ENCODE peak calls at places on chromosomes 12 and 14, in nine cellular contexts. One of them, this sample, is unnamed.

GRCh38 chr12:49478949-49479664 is 59.7 kb upstream of the KCNH3 start:
- DNase-seq in NB4: no peak
- DNase-seq in body of pancreas: no peak
- DNase-seq in SK-N-SH: no peak
- DNase-seq in endothelial cell: no peak
- DNase-seq in lung: no peak
- DNase-seq in mammary epithelial cell: no peak
- DNase-seq in NCI-H146: peak
- DNase-seq in GM20000: no peak
- DNase-seq in this sample: no peak

GRCh38 chr12:14810953-14811483 is 3.0 kb downstream of the SMCO3 start:
- DNase-seq in body of pancreas: peak
- DNase-seq in endothelial cell: peak
- DNase-seq in SK-N-SH: no peak
- DNase-seq in mammary epithelial cell: peak
- DNase-seq in NCI-H146: peak
- DNase-seq in lung: no peak
- DNase-seq in GM20000: no peak
- DNase-seq in NB4: no peak
- DNase-seq in this sample: no peak

GRCh38 chr14:31560759-31561154 is 447 bp upstream of the NUBPL start:
- DNase-seq in NCI-H146: no peak
- DNase-seq in NB4: no peak
- DNase-seq in body of pancreas: no peak
- DNase-seq in mammary epithelial cell: no peak
- DNase-seq in endothelial cell: no peak
- DNase-seq in SK-N-SH: no peak
- DNase-seq in lung: no peak
- DNase-seq in GM20000: no peak
- DNase-seq in this sample: no peak

GRCh38 chr14:29906256-29906885 is 21.3 kb downstream of the PRKD1 start:
- DNase-seq in NCI-H146: peak
- DNase-seq in NB4: no peak
- DNase-seq in lung: peak
- DNase-seq in endothelial cell: no peak
- DNase-seq in GM20000: no peak
- DNase-seq in mammary epithelial cell: peak
- DNase-seq in body of pancreas: peak
- DNase-seq in SK-N-SH: no peak
- DNase-seq in this sample: no peak

GRCh38 chr14:96156804-96157760 is 47.6 kb upstream of the BDKRB2 start:
- DNase-seq in endothelial cell: no peak
- DNase-seq in NCI-H146: peak
- DNase-seq in mammary epithelial cell: no peak
- DNase-seq in SK-N-SH: peak
- DNase-seq in body of pancreas: no peak
- DNase-seq in lung: no peak
- DNase-seq in NB4: no peak
- DNase-seq in GM20000: no peak
- DNase-seq in this sample: no peak

GRCh38 chr14:96162741-96163140 is 41.9 kb upstream of the BDKRB2 start:
- DNase-seq in NB4: no peak
- DNase-seq in mammary epithelial cell: no peak
- DNase-seq in SK-N-SH: no peak
- DNase-seq in lung: no peak
- DNase-seq in GM20000: no peak
- DNase-seq in body of pancreas: no peak
- DNase-seq in endothelial cell: no peak
- DNase-seq in NCI-H146: no peak
- DNase-seq in this sample: no peak

GRCh38 chr14:65880507-65880906 is 468.0 kb downstream of the FUT8 start:
- DNase-seq in lung: no peak
- DNase-seq in SK-N-SH: no peak
- DNase-seq in GM20000: no peak
- DNase-seq in mammary epithelial cell: no peak
- DNase-seq in endothelial cell: no peak
- DNase-seq in NCI-H146: no peak
- DNase-seq in NB4: no peak
- DNase-seq in body of pancreas: no peak
- DNase-seq in this sample: no peak

GRCh38 chr12:6570264-6570887 is 2.3 kb upstream of the NOP2 start:
- DNase-seq in body of pancreas: peak
- DNase-seq in NB4: peak
- DNase-seq in SK-N-SH: peak
- DNase-seq in endothelial cell: peak
- DNase-seq in NCI-H146: peak
- DNase-seq in GM20000: peak
- DNase-seq in mammary epithelial cell: no peak
- DNase-seq in lung: no peak
- DNase-seq in this sample: no peak

GRCh38 chr12:16955083-16955657 is 349.2 kb upstream of the LMO3 start:
- DNase-seq in lung: no peak
- DNase-seq in body of pancreas: no peak
- DNase-seq in mammary epithelial cell: peak
- DNase-seq in NCI-H146: no peak
- DNase-seq in GM20000: no peak
- DNase-seq in SK-N-SH: no peak
- DNase-seq in endothelial cell: no peak
- DNase-seq in NB4: peak
- DNase-seq in this sample: no peak

GRCh38 chr12:94222351-94222750 is 74.0 kb downstream of the PLXNC1 start:
- DNase-seq in mammary epithelial cell: no peak
- DNase-seq in lung: no peak
- DNase-seq in GM20000: no peak
- DNase-seq in endothelial cell: no peak
- DNase-seq in SK-N-SH: no peak
- DNase-seq in body of pancreas: no peak
- DNase-seq in NB4: no peak
- DNase-seq in NCI-H146: no peak
- DNase-seq in this sample: no peak